ENCODE peak calls at places on chromosomes 11 and 22, in five cellular contexts. One of them, this sample, is unnamed.

GRCh38 chr11:114284021-114284420 is 12.2 kb upstream of the NNMT start:
- DNase-seq in MM.1S: no peak
- DNase-seq in ovary: no peak
- DNase-seq in Peyer's patch: no peak
- DNase-seq in aorta: no peak
- DNase-seq in this sample: peak

GRCh38 chr11:94885581-94885980 is 87.8 kb downstream of the CWC15 start:
- DNase-seq in MM.1S: no peak
- DNase-seq in aorta: no peak
- DNase-seq in Peyer's patch: no peak
- DNase-seq in ovary: no peak
- DNase-seq in this sample: no peak

GRCh38 chr11:117557321-117557720 is 229.7 kb downstream of the CEP164 start:
- DNase-seq in Peyer's patch: no peak
- DNase-seq in aorta: no peak
- DNase-seq in ovary: no peak
- DNase-seq in MM.1S: no peak
- DNase-seq in this sample: peak

GRCh38 chr11:3853935-3854659 is 1.4 kb upstream of the STIM1 start:
- DNase-seq in MM.1S: peak
- DNase-seq in ovary: no peak
- DNase-seq in aorta: no peak
- DNase-seq in Peyer's patch: peak
- DNase-seq in this sample: peak

GRCh38 chr11:1547467-1548098 is 24.5 kb downstream of the DUSP8 start:
- DNase-seq in Peyer's patch: no peak
- DNase-seq in ovary: no peak
- DNase-seq in MM.1S: no peak
- DNase-seq in aorta: no peak
- DNase-seq in this sample: no peak

GRCh38 chr11:113603277-113604059 is 102.6 kb downstream of the TMPRSS5 start:
- DNase-seq in Peyer's patch: no peak
- DNase-seq in aorta: no peak
- DNase-seq in MM.1S: no peak
- DNase-seq in ovary: no peak
- DNase-seq in this sample: no peak

GRCh38 chr11:110076388-110076965 is 16.7 kb upstream of the ZC3H12C start:
- DNase-seq in aorta: no peak
- DNase-seq in Peyer's patch: peak
- DNase-seq in MM.1S: no peak
- DNase-seq in ovary: no peak
- DNase-seq in this sample: no peak

GRCh38 chr11:12135185-12135584 is 24.8 kb downstream of the MICAL2 start:
- DNase-seq in aorta: no peak
- DNase-seq in MM.1S: no peak
- DNase-seq in ovary: no peak
- DNase-seq in Peyer's patch: no peak
- DNase-seq in this sample: no peak

GRCh38 chr22:36323182-36323854 is 64.4 kb downstream of the MYH9 start:
- DNase-seq in aorta: peak
- DNase-seq in Peyer's patch: peak
- DNase-seq in MM.1S: no peak
- DNase-seq in ovary: no peak
- DNase-seq in this sample: no peak

GRCh38 chr22:24683671-24684070 is 80.7 kb downstream of the GGT1 start:
- DNase-seq in ovary: no peak
- DNase-seq in MM.1S: no peak
- DNase-seq in aorta: no peak
- DNase-seq in Peyer's patch: no peak
- DNase-seq in this sample: no peak

GRCh38 chr11:71998649-71999310 is at the start of gene IL18BP:
- DNase-seq in ovary: no peak
- DNase-seq in aorta: peak
- DNase-seq in Peyer's patch: peak
- DNase-seq in MM.1S: no peak
- DNase-seq in this sample: no peak

GRCh38 chr11:72840780-72841179 is 26.6 kb downstream of the ATG16L2 start:
- DNase-seq in MM.1S: no peak
- DNase-seq in Peyer's patch: no peak
- DNase-seq in ovary: no peak
- DNase-seq in aorta: no peak
- DNase-seq in this sample: no peak

GRCh38 chr11:29025001-29025400 is 916.8 kb downstream of the METTL15 start:
- DNase-seq in MM.1S: no peak
- DNase-seq in ovary: no peak
- DNase-seq in aorta: no peak
- DNase-seq in Peyer's patch: no peak
- DNase-seq in this sample: no peak

GRCh38 chr11:64007629-64008282 is 21.5 kb downstream of the OTUB1 start:
- DNase-seq in MM.1S: no peak
- DNase-seq in Peyer's patch: peak
- DNase-seq in aorta: peak
- DNase-seq in ovary: peak
- DNase-seq in this sample: peak

GRCh38 chr11:64009710-64010109 is 23.5 kb downstream of the OTUB1 start:
- DNase-seq in aorta: no peak
- DNase-seq in MM.1S: no peak
- DNase-seq in ovary: no peak
- DNase-seq in Peyer's patch: no peak
- DNase-seq in this sample: no peak

GRCh38 chr11:64009234-64009633 is 23.0 kb downstream of the OTUB1 start:
- DNase-seq in aorta: no peak
- DNase-seq in Peyer's patch: no peak
- DNase-seq in MM.1S: no peak
- DNase-seq in ovary: no peak
- DNase-seq in this sample: no peak

GRCh38 chr11:64007160-64007628 is 21.0 kb downstream of the OTUB1 start:
- DNase-seq in ovary: no peak
- DNase-seq in Peyer's patch: no peak
- DNase-seq in MM.1S: no peak
- DNase-seq in aorta: no peak
- DNase-seq in this sample: no peak

DNA sequence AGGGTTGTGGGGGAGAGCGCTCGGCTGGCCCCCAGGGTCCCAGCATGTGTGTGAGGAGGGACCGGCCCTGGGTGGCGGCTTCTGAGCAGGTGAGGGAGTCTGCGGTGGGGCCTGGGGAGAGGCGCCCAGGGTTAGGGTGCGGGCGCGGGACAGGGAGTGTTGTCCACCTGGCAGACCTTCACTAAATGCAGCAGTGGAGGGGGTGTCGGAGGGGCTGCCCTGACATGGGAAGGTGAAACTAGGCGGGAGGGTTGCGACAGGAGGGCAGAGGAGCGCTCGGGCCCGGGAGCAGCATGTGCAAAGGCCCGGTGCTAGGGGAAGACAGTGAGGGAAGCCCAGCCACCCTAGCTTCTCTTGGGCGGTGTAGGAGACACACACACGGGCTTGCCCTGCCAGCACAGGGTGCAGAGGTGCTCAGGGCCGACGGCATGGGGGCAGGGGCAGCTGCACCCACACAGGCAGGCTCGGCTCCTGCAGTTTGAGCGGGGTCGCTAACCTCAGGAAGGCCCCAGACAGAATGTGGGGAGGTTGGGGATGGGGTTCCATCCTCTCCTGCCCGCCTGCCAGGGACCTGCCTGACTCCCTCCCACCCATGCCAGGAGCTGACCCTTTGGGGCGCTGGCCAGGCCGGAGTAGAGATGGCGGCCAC is 22.2 kb downstream of the OTUB1 start:
- DNase-seq in MM.1S: no peak
- DNase-seq in ovary: no peak
- DNase-seq in Peyer's patch: no peak
- DNase-seq in aorta: no peak
- DNase-seq in this sample: no peak
- H3K4me3 ChIP-seq in MM.1S: no peak
- H3K4me3 ChIP-seq in ovary: no peak
- H3K4me3 ChIP-seq in Peyer's patch: no peak
- H3K4me3 ChIP-seq in aorta: no peak
- H3K4me3 ChIP-seq in this sample: no peak

GRCh38 chr11:92972248-92972647 is 2.8 kb downstream of the MTNR1B start:
- DNase-seq in ovary: no peak
- DNase-seq in MM.1S: no peak
- DNase-seq in Peyer's patch: no peak
- DNase-seq in aorta: no peak
- DNase-seq in this sample: no peak

GRCh38 chr11:92967178-92967577 is 2.3 kb upstream of the MTNR1B start:
- DNase-seq in Peyer's patch: no peak
- DNase-seq in MM.1S: no peak
- DNase-seq in ovary: no peak
- DNase-seq in aorta: no peak
- DNase-seq in this sample: no peak

GRCh38 chr11:92965196-92965595 is 4.3 kb upstream of the MTNR1B start:
- DNase-seq in Peyer's patch: no peak
- DNase-seq in aorta: no peak
- DNase-seq in ovary: no peak
- DNase-seq in MM.1S: no peak
- DNase-seq in this sample: no peak

GRCh38 chr11:92969634-92970347 is at the start of gene MTNR1B:
- DNase-seq in Peyer's patch: no peak
- DNase-seq in ovary: no peak
- DNase-seq in MM.1S: no peak
- DNase-seq in aorta: no peak
- DNase-seq in this sample: no peak

GRCh38 chr11:92969293-92969633 is 188 bp upstream of the MTNR1B start:
- DNase-seq in Peyer's patch: no peak
- DNase-seq in MM.1S: no peak
- DNase-seq in aorta: no peak
- DNase-seq in ovary: no peak
- DNase-seq in this sample: no peak
- H3K4me3 ChIP-seq in Peyer's patch: no peak
- H3K4me3 ChIP-seq in MM.1S: no peak
- H3K4me3 ChIP-seq in aorta: no peak
- H3K4me3 ChIP-seq in ovary: no peak
- H3K4me3 ChIP-seq in this sample: no peak

GRCh38 chr11:326842-327580 is 6.4 kb upstream of the IFITM3 start:
- DNase-seq in Peyer's patch: peak
- DNase-seq in ovary: peak
- DNase-seq in MM.1S: no peak
- DNase-seq in aorta: peak
- DNase-seq in this sample: peak

GRCh38 chr11:325796-326591 is 5.3 kb upstream of the IFITM3 start:
- DNase-seq in Peyer's patch: peak
- DNase-seq in MM.1S: no peak
- DNase-seq in ovary: no peak
- DNase-seq in aorta: peak
- DNase-seq in this sample: no peak

GRCh38 chr11:328012-328411 is 7.4 kb upstream of the IFITM3 start:
- DNase-seq in ovary: no peak
- DNase-seq in MM.1S: no peak
- DNase-seq in Peyer's patch: no peak
- DNase-seq in aorta: peak
- DNase-seq in this sample: no peak

GRCh38 chr11:326592-326841 is 5.9 kb upstream of the IFITM3 start:
- DNase-seq in ovary: no peak
- DNase-seq in Peyer's patch: no peak
- DNase-seq in aorta: no peak
- DNase-seq in MM.1S: no peak
- DNase-seq in this sample: no peak

DNA sequence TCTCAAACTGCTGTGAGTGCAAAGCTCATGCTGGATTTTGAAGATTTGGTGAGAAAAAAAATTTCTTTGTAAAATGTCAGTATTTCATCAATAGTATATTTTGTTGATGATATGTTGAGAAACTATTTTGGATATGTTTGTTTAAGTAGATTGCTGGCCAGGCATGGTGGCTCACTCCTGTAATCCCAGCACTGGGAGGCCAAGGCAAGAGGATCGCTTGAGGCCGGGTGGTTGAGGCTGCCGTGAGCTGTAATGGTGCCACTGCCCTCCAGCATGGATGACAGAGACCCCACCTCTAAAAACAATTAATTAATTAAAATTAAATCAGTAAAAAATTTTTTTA is 6.9 kb upstream of the IFITM3 start:
- DNase-seq in MM.1S: no peak
- DNase-seq in Peyer's patch: no peak
- DNase-seq in aorta: no peak
- DNase-seq in ovary: no peak
- DNase-seq in this sample: no peak
- H3K4me3 ChIP-seq in MM.1S: no peak
- H3K4me3 ChIP-seq in Peyer's patch: no peak
- H3K4me3 ChIP-seq in aorta: no peak
- H3K4me3 ChIP-seq in ovary: no peak
- H3K4me3 ChIP-seq in this sample: peak

GRCh38 chr11:131254254-131254653 is 116.2 kb upstream of the NTM start:
- DNase-seq in MM.1S: no peak
- DNase-seq in ovary: no peak
- DNase-seq in aorta: no peak
- DNase-seq in Peyer's patch: no peak
- DNase-seq in this sample: no peak
- H3K4me3 ChIP-seq in MM.1S: no peak
- H3K4me3 ChIP-seq in ovary: no peak
- H3K4me3 ChIP-seq in aorta: no peak
- H3K4me3 ChIP-seq in Peyer's patch: no peak
- H3K4me3 ChIP-seq in this sample: no peak

DNA sequence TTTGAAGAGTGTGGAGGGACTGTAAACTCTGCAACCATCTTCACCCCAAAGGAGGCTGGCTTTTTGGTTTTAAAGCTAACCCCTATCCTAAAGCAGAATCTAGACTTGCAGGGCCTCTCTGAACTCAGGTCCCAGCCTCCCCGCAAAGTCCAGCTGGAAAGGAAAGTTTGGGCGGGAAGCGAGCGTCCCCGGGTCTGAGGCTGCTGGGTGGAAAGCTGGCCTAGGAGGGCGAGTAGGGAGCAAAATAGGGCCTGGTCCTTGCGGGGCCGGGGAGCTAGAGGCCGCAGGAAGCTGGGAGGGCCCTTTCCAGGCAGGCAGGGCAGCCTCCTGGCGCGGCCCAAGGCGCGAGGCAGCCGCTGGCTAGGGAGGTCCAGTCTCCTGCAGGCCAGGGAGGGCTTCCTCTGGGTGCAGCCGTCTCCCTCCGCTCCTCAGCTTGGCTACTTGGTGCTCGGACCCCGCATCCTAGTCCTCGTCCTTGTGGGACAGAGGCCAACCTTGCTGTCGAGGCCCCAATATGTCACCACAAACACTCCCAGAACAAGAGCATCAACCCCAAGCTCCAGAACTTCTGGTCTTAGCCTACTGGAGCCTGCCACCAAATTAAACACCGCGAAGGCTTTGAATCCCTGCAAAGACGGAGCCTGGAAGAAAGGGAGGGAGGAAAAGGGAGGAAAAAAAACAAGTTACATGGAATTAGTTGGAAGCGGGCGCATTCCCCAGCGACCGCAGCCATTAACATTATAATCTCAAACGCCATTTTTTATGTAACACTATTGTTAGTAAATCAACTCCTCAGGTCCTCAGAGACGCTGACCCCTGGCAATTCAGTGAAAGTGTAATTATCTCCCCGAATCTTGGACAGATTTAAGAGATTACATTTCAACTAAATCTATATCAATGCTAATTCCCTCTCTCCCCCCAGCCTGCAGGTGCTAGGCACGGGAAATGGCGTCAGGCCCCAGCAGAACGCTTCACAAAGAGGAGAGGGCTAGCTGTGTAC is 12.6 kb upstream of the PAX6 start:
- DNase-seq in ovary: no peak
- DNase-seq in Peyer's patch: no peak
- DNase-seq in MM.1S: no peak
- DNase-seq in aorta: no peak
- DNase-seq in this sample: no peak
- H3K4me3 ChIP-seq in ovary: no peak
- H3K4me3 ChIP-seq in Peyer's patch: no peak
- H3K4me3 ChIP-seq in MM.1S: no peak
- H3K4me3 ChIP-seq in aorta: no peak
- H3K4me3 ChIP-seq in this sample: no peak